ENCODE peak calls at places on chromosomes 16 and 17, in four cellular contexts. D, M, U and H are unnamed samples.

GRCh38 chr17:28053044-28053670 is 10.7 kb downstream of the NLK start:
- DNase-seq in D (no peak), M (peak; percentile 47), U (no peak), H (no peak)

GRCh38 chr17:49287481-49287880 is 56.9 kb upstream of the PHOSPHO1 start:
- DNase-seq in M (no peak), D (no peak), U (no peak), H (no peak)

GRCh38 chr16:23527961-23528634 is 17.8 kb upstream of the GGA2 start:
- DNase-seq in D (no peak), U (no peak), M (no peak), H (no peak)

GRCh38 chr17:61218438-61218837 is 181.2 kb upstream of the TBX2 start:
- DNase-seq in M (peak; percentile 49), U (no peak), D (no peak), H (no peak)

GRCh38 chr17:82444941-82445521 is 5.5 kb downstream of the CYBC1 start:
- DNase-seq in D (no peak), M (peak; percentile 57), U (no peak), H (no peak)

GRCh38 chr16:4517812-4518211 is 20.8 kb downstream of the CDIP1 start:
- DNase-seq in M (peak; percentile 26), U (peak; percentile 87), D (no peak), H (no peak)

GRCh38 chr17:71677444-71677843 is 443.4 kb upstream of the SOX9 start:
- DNase-seq in M (no peak), D (no peak), U (no peak), H (no peak)

GRCh38 chr16:1244881-1245280 is 4.4 kb downstream of the TPSAB1 start:
- DNase-seq in M (no peak), D (peak; percentile 16), U (no peak), H (no peak)

GRCh38 chr17:74840989-74841666 is 18.6 kb downstream of the GRIN2C start:
- DNase-seq in U (peak; percentile 59), D (peak; percentile 78), M (peak; percentile 27), H (no peak)

GRCh38 chr17:18772471-18772870 is 8.5 kb upstream of the TVP23B start:
- DNase-seq in M (no peak), U (no peak), D (no peak), H (no peak)

GRCh38 chr16:53692146-53692545 is 11.5 kb downstream of the RPGRIP1L start:
- DNase-seq in D (no peak), U (peak; percentile 44), M (no peak), H (no peak)

GRCh38 chr16:21130811-21131210 is 19.8 kb downstream of the DNAH3 start:
- DNase-seq in M (no peak), D (no peak), U (peak; percentile 58), H (no peak)

GRCh38 chr16:72099377-72099818 is 5.8 kb downstream of the DHX38 start:
- DNase-seq in D (no peak), M (peak; percentile 28), U (peak; percentile 82), H (no peak)

GRCh38 chr16:77918792-77919707 is 103.3 kb upstream of the CLEC3A start:
- DNase-seq in M (peak; percentile 89), U (no peak), D (no peak), H (no peak)

GRCh38 chr17:6070280-6070894 is at the start of gene WSCD1:
- DNase-seq in U (peak; percentile 60), D (no peak), M (no peak), H (no peak)

GRCh38 chr16:29696881-29697331 is 17.9 kb downstream of the QPRT start:
- DNase-seq in M (no peak), D (no peak), U (no peak), H (no peak)

GRCh38 chr16:1019234-1019933 is 37.8 kb downstream of the SOX8 start:
- DNase-seq in U (no peak), M (peak; percentile 62), D (peak; percentile 57), H (no peak)

GRCh38 chr17:51435171-51435552 is 174.8 kb downstream of the UTP18 start:
- DNase-seq in M (no peak), U (no peak), D (no peak), H (no peak)

GRCh38 chr17:39960406-39961053 is 2.3 kb upstream of the GSDMA start:
- DNase-seq in U (no peak), M (no peak), D (no peak), H (peak; percentile 26)

GRCh38 chr17:37400505-37400904 is 6.1 kb downstream of the ACACA start:
- DNase-seq in U (no peak), D (no peak), M (no peak), H (no peak)

GRCh38 chr17:81685108-81685507 is 1.3 kb downstream of the HGS start:
- DNase-seq in U (no peak), D (no peak), M (peak; percentile 76), H (no peak)

GRCh38 chr16:14300631-14301149 is 229.6 kb downstream of the MRTFB start:
- DNase-seq in U (peak; percentile 70), M (peak; percentile 82), D (peak; percentile 76), H (peak; percentile 60)

GRCh38 chr17:83095016-83095415 is 15.6 kb downstream of the METRNL start:
- DNase-seq in U (no peak), M (no peak), D (no peak), H (no peak)

GRCh38 chr17:76841776-76842405 is 26.3 kb upstream of the MGAT5B start:
- DNase-seq in M (no peak), U (peak; percentile 55), D (no peak), H (no peak)

DNA sequence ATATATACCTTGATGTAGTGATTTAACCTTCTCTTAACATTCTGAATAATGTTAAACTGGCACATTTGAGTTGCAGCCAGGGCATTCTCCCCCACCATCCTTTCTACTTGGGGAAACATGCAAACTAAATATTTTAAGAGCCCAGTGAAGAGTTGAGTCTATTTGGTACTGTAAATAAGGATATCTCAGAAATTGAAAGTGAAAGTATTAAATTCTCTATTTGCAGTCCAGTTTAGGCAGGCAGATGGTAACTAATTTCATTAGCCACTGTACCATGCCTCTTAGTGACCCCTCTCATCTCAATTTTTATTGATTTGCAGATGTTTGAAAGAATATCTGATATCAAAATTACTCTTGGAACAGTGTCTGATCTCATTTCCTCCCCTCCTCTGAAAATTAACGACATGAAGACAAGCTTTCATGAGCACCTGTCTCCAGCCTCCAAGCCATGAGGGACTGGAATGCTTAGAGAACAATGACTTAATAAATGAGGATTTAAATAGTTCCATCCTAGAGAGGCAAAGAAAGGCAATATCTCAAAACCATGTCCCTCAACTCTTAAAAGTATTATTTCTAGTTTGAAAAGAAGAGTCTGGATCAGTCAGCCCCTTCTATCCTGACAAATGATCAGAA is 137.3 kb downstream of the ANKFN1 start:
- DNase-seq in M (no peak), U (no peak), D (no peak), H (no peak)
- H3K4me3 ChIP-seq in M (no peak overlapping the region), U (no peak overlapping the region), D (no peak overlapping the region), H (peak overlapping the region; percentile 21)

GRCh38 chr17:29616300-29617048 is 6.2 kb downstream of the CORO6 start:
- DNase-seq in D (peak; percentile 31), M (no peak), U (peak; percentile 36), H (no peak)
- H3K4me3 ChIP-seq in D (peak overlapping the region; percentile 40), M (peak overlapping the region; percentile 40), U (peak overlapping the region; percentile 67), H (no peak overlapping the region)

DNA sequence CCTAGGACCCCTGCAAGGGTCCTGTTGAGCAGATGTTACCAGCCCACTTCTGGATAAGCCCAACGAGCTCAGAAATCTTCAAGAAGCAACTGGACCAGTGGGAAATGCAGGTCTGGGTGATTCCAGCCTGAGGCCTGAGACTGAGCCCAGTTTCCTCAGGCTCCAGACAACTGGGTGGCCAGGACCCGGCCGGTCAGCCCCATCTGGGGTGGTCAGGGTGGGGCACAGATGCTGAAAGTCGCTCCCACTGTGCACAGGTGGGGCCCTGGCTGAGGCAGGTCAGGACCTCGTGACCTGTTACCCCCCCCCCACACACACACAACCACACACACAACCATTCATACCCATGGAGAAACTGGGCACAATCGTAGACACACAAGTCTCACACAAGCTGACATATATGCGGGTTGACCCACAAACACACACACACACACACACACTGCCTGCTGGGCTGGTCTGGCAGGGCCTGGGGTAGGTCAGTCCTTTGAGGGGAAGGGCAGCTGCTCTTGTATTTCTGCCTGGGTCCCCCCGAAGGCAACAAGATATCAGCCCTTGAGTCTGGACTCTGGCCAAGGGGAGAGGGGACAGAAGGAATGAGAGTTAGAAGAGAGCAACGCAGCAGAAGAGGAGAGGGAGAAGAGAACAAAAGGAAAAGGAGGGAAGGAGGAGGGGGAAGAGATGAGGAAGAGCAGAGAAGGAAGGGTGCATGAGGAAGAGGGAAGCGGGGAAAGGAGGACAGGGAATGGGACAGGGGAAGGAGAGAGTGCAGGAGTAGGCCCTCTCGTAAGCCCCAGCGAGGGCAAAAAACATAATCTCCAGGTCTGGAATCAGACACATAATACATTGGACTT is 99.0 kb upstream of the CDH5 start:
- DNase-seq in D (no peak), U (no peak), M (no peak), H (no peak)
- H3K4me3 ChIP-seq in D (no peak overlapping the region), U (no peak overlapping the region), M (no peak overlapping the region), H (no peak overlapping the region)

DNA sequence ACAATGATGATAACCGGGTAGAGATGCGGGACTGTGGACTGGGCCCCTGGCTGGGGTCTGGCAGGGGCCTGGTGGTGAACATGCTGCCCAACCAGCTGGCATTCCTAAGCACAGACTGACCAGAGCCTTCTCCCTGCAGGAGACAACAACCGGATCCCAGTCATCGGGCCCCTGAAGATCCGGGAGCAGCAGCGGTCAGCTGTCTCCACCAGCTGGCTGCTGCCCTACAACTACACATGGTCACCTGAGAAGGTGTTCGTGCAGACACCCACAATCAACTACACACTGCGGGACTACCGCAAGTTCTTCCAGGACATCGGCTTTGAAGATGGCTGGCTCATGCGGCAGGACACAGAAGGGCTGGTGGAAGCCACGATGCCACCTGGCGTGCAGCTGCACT is 5.3 kb upstream of the SLC7A6 start:
- DNase-seq in D (no peak), U (no peak), M (no peak), H (no peak)
- H3K4me3 ChIP-seq in D (no peak overlapping the region), U (no peak overlapping the region), M (no peak overlapping the region), H (no peak overlapping the region)

GRCh38 chr17:7410634-7411426 is 3.2 kb downstream of the NLGN2 start:
- DNase-seq in D (no peak), U (no peak), M (no peak), H (no peak)

GRCh38 chr17:7415784-7416183 is 4.3 kb upstream of the SPEM1 start:
- DNase-seq in U (no peak), M (no peak), D (no peak), H (no peak)

GRCh38 chr17:7414837-7415236 is 5.3 kb upstream of the SPEM1 start:
- DNase-seq in D (no peak), U (no peak), M (no peak), H (no peak)

GRCh38 chr17:7411427-7411750 is 3.7 kb downstream of the NLGN2 start:
- DNase-seq in U (no peak), M (no peak), D (no peak), H (no peak)

GRCh38 chr17:7413346-7413985 is 5.8 kb downstream of the NLGN2 start:
- DNase-seq in U (no peak), D (no peak), M (peak; percentile 48), H (no peak)
- H3K4me3 ChIP-seq in U (no peak overlapping the region), D (no peak overlapping the region), M (no peak overlapping the region), H (no peak overlapping the region)

DNA sequence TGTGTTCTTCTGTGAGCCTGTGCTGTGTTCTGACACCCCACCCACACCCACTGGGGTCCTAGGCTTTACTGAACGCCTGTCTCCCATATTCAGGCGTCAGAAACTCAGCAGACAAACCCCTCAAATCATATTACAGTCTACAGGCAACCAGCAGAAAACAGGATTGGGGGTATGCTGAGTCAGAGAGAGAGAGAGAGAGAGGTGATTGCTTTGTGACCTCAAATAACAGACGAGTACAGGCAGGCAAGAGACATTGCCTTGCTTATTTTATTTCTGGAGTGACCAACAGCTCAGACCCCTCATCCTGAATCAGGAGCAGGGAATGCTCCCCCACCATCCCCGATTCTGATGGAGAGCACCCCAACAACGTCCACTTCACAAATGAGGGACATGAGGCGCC is 473.9 kb downstream of the PMP22 start:
- DNase-seq in D (no peak), U (no peak), M (no peak), H (no peak)
- H3K4me3 ChIP-seq in D (no peak overlapping the region), U (no peak overlapping the region), M (no peak overlapping the region), H (no peak overlapping the region)